ENCODE peak calls at places on chromosomes 16 and 17, in ten cellular contexts. G is cardiac muscle cell, F is AG04449, K is AG09319, A is Calu3, E is CD14-positive monocyte, N is suprapubic skin, O is WERI-Rb-1, L is progenitor cell of endocrine pancreas, U is Peyer's patch. R is an unnamed sample.

GRCh38 chr17:7712111-7712771 is 5.3 kb upstream of the DNAH2 start:
- DNase-seq in A (no peak), E (no peak), K (no peak), G (no peak), L (no peak), U (no peak), F (no peak), O (no peak), N (no peak), R (no peak)

GRCh38 chr17:69430488-69430887 is 16.0 kb downstream of the MAP2K6 start:
- DNase-seq in F (no peak), N (no peak), K (no peak), U (no peak), G (peak), E (no peak), O (no peak), A (no peak), L (no peak), R (no peak)

GRCh38 chr17:65064452-65065019 is 8.0 kb upstream of the GNA13 start:
- DNase-seq in N (no peak), O (peak), L (no peak), F (no peak), E (no peak), K (no peak), U (no peak), G (no peak), A (no peak), R (no peak)

GRCh38 chr17:66570353-66571195 is 264.3 kb upstream of the CACNG5 start:
- DNase-seq in U (no peak), N (peak), L (no peak), G (no peak), F (no peak), A (no peak), E (no peak), O (no peak), K (no peak), R (no peak)

GRCh38 chr17:3546997-3547396 is 10.6 kb downstream of the TRPV3 start:
- DNase-seq in N (no peak), A (no peak), G (no peak), E (no peak), U (no peak), F (no peak), K (no peak), O (no peak), L (no peak), R (no peak)

GRCh38 chr16:29912087-29912486 is 11.8 kb downstream of the ASPHD1 start:
- DNase-seq in U (no peak), L (no peak), O (no peak), E (no peak), N (no peak), K (no peak), A (no peak), G (no peak), F (no peak), R (no peak)

GRCh38 chr16:56238188-56238587 is 46.9 kb downstream of the GNAO1 start:
- DNase-seq in K (no peak), G (no peak), A (no peak), O (no peak), U (no peak), N (no peak), L (no peak), F (no peak), E (no peak), R (no peak)

GRCh38 chr17:72360386-72360940 is 239.6 kb downstream of the SOX9 start:
- DNase-seq in L (no peak), O (no peak), U (no peak), E (no peak), K (no peak), G (no peak), F (no peak), N (no peak), A (no peak), R (no peak)

GRCh38 chr16:3017806-3018506 is at the start of gene CLDN6:
- DNase-seq in A (peak), U (no peak), E (no peak), N (no peak), G (no peak), K (no peak), L (peak), F (no peak), O (no peak), R (no peak)

GRCh38 chr16:71537643-71538042 is 11.4 kb downstream of the CHST4 start:
- DNase-seq in A (peak), N (no peak), F (no peak), U (peak), L (peak), E (no peak), G (peak), O (peak), K (no peak), R (no peak)

GRCh38 chr17:48194097-48194550 is 86.6 kb downstream of the SNX11 start:
- DNase-seq in F (no peak), G (no peak), K (no peak), O (no peak), U (no peak), A (no peak), L (no peak), N (no peak), E (no peak), R (no peak)

GRCh38 chr16:87017388-87018012 is 299.7 kb downstream of the C16orf95 start:
- DNase-seq in U (no peak), N (no peak), F (peak), A (peak), E (no peak), L (no peak), O (no peak), K (peak), G (peak), R (no peak)
- TF ChIP-seq CTCF in U (peak), N (no peak), F (peak), A (peak), E (no peak), L (peak), O (peak), K (peak), G (peak), R (no peak)

GRCh38 chr17:28416703-28417311 is 10.8 kb upstream of the SLC46A1 start:
- DNase-seq in K (no peak), F (no peak), E (peak), G (peak), U (peak), A (peak), L (peak), O (peak), N (no peak), R (no peak)

GRCh38 chr17:28413804-28414203 is 7.8 kb upstream of the SLC46A1 start:
- DNase-seq in N (no peak), E (no peak), K (no peak), U (no peak), A (no peak), F (no peak), G (no peak), L (no peak), O (no peak), R (no peak)

GRCh38 chr17:28407974-28408306 is 1.9 kb upstream of the SLC46A1 start:
- DNase-seq in K (no peak), F (no peak), E (no peak), L (no peak), O (no peak), N (no peak), U (no peak), G (no peak), A (no peak), R (no peak)

GRCh38 chr17:28415886-28416285 is 9.9 kb upstream of the SLC46A1 start:
- DNase-seq in O (no peak), E (no peak), N (no peak), L (no peak), F (no peak), U (no peak), A (no peak), G (no peak), K (no peak), R (no peak)

GRCh38 chr17:28412131-28412530 is 6.1 kb upstream of the SLC46A1 start:
- DNase-seq in L (no peak), K (no peak), F (no peak), N (no peak), U (no peak), A (no peak), O (no peak), G (no peak), E (no peak), R (no peak)
- TF ChIP-seq CTCF in L (no peak), K (no peak), F (no peak), N (no peak), U (no peak), A (no peak), O (no peak), G (no peak), E (no peak), R (no peak)

DNA sequence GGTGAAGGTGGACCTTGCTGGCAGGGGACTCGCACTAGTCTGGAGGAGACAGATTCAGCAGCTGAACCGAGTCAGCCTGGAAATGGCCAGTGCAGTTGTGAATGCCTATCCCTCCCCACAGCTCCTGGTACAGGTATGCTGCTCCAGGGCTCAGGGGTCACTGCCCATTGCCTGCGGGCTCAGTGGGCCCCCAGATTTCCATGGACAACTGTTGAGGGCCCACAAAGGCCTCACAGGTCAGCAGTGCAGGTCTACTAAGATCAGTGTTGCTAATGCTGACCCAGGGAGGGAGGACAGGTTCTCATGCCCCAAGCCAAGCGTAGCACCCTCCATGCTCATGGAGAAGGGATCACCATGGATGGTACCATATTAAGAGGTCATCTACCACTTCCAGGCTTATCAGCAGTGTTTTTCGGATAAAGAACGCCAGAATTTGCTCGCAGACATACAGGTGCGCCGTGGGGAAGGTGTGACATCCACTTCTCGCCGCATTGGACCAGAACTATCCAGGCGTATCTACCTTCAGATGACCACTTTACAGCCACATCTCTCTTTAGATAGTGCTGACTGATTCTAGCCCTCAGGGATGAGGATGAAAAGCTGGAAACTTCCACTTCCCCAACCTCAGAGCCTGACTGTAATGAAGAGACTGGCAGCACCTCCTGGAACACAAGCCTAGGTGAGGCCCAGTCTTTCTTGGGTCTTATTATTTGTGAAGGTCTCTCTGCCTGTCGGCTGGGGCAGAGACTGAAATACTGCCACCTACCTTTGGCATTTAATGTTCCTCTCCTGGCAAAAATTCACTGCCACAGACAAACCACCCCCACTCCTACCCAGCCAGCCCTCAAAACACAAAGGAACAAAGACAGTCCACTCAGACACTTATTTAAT is 7.6 kb downstream of the EME1 start:
- DNase-seq in A (no peak), K (no peak), N (no peak), O (no peak), L (no peak), G (no peak), E (no peak), U (no peak), F (no peak), R (no peak)
- TF ChIP-seq CTCF in A (no peak), K (no peak), N (no peak), O (peak), L (no peak), G (no peak), E (no peak), U (peak), F (no peak), R (no peak)

GRCh38 chr16:87924041-87924851 is 12.1 kb downstream of the CA5A start:
- DNase-seq in E (no peak), O (peak), N (no peak), U (peak), G (no peak), L (no peak), A (no peak), F (no peak), K (no peak), R (no peak)
- TF ChIP-seq CTCF in E (no peak), O (no peak), N (no peak), U (no peak), G (no peak), L (no peak), A (no peak), F (no peak), K (no peak), R (no peak)

DNA sequence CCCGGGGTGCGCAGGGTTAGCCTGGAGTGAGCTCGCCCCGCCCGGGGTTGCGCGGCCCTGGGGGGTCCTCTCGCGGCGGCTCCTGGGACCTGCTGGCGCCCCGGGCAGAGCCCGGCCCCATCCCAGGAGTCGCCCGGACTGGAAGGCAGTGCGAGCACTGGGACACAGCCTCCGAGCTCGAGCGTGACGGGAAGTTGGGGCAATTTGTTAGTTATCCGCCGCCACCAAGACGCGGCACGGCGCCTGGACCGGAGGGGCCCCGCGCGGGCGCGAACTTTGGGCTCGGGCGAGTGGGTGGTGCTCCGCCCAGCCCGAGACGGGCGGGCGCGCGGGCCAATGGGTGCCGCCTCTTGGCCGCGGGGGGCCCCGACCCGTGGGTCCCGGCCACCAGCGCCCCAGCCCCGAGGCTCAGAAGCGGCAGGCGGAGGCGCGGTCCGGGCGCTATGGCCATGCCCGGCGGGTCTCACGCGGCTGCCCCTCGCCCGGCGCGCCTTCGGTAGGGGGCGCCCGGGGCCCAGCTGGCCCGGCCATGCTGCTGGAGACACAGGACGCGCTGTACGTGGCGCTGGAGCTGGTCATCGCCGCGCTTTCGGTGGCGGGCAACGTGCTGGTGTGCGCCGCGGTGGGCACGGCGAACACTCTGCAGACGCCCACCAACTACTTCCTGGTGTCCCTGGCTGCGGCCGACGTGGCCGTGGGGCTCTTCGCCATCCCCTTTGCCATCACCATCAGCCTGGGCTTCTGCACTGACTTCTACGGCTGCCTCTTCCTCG is at the start of gene ADORA2B:
- DNase-seq in N (no peak), K (no peak), E (peak), U (peak), O (peak), A (peak), L (peak), F (no peak), G (peak), R (peak)
- TF ChIP-seq CTCF in N (peak), K (peak), E (peak), U (peak), O (peak), A (peak), L (peak), F (peak), G (peak), R (peak)

GRCh38 chr17:63435681-63436522 is 10.2 kb downstream of the CYB561 start:
- DNase-seq in F (no peak), U (peak), L (no peak), N (no peak), A (no peak), O (no peak), G (no peak), E (no peak), K (no peak), R (no peak)
- TF ChIP-seq CTCF in F (no peak), U (peak), L (no peak), N (peak), A (no peak), O (peak), G (no peak), E (no peak), K (no peak), R (no peak)

GRCh38 chr16:18945233-18945632 is 19.0 kb upstream of the SMG1 start:
- DNase-seq in G (no peak), L (no peak), K (no peak), N (no peak), E (no peak), O (no peak), U (peak), A (no peak), F (no peak), R (no peak)
- TF ChIP-seq CTCF in G (no peak), L (no peak), K (no peak), N (no peak), E (no peak), O (no peak), U (no peak), A (no peak), F (no peak), R (no peak)

GRCh38 chr16:88628512-88628974 is 9.8 kb upstream of the IL17C start:
- DNase-seq in K (no peak), E (no peak), L (no peak), G (peak), A (no peak), F (no peak), O (peak), N (no peak), U (no peak), R (no peak)
- TF ChIP-seq CTCF in K (peak), E (peak), L (peak), G (peak), A (peak), F (peak), O (peak), N (no peak), U (no peak), R (no peak)

GRCh38 chr16:85289760-85290625 is 177.7 kb upstream of the CIBAR2 start:
- DNase-seq in N (no peak), L (no peak), F (no peak), E (no peak), G (no peak), K (no peak), U (no peak), O (no peak), A (no peak), R (no peak)
- TF ChIP-seq CTCF in N (no peak), L (peak), F (no peak), E (no peak), G (no peak), K (no peak), U (no peak), O (no peak), A (no peak), R (no peak)

GRCh38 chr17:82743344-82744219 is 8.2 kb downstream of the FN3K start:
- DNase-seq in G (no peak), N (no peak), E (no peak), F (no peak), K (no peak), L (no peak), A (no peak), U (no peak), O (no peak), R (no peak)
- TF ChIP-seq CTCF in G (no peak), N (no peak), E (no peak), F (no peak), K (no peak), L (no peak), A (no peak), U (no peak), O (peak), R (no peak)